ENCODE peak calls at places on chromosomes 16 and 17, in six cellular contexts. Q, P, O, K, M and H are unnamed samples.

GRCh38 chr17:1455291-1455747 is 713 bp downstream of the CRK start:
- DNase-seq in Q (peak; percentile 77), P (peak; percentile 67), O (peak; percentile 79), K (peak; percentile 68), M (peak; percentile 30), H (peak; percentile 68)

GRCh38 chr17:72710185-72710584 is 382.3 kb downstream of the SLC39A11 start:
- DNase-seq in Q (no peak), P (no peak), O (no peak), K (no peak), M (no peak), H (peak; percentile 88)

GRCh38 chr16:72458035-72458434 is 286.1 kb upstream of the PMFBP1 start:
- DNase-seq in Q (no peak), P (no peak), O (no peak), K (no peak), M (no peak), H (no peak)

GRCh38 chr17:48068491-48068961 is 20.4 kb downstream of the NFE2L1 start:
- DNase-seq in Q (peak; percentile 39), P (peak; percentile 26), O (no peak), K (peak; percentile 59), M (no peak), H (no peak)

GRCh38 chr17:16909472-16909871 is 62.4 kb downstream of the TNFRSF13B start:
- DNase-seq in Q (no peak), P (no peak), O (no peak), K (no peak), M (no peak), H (no peak)

GRCh38 chr16:12628526-12628925 is 175.2 kb downstream of the CPPED1 start:
- DNase-seq in Q (peak; percentile 49), P (no peak), O (no peak), K (peak; percentile 35), M (no peak), H (no peak)

GRCh38 chr16:21150375-21151001 is at the start of gene DNAH3:
- DNase-seq in Q (no peak), P (no peak), O (peak; percentile 61), K (no peak), M (no peak), H (peak; percentile 56)

GRCh38 chr16:48295493-48296281 is 48.3 kb upstream of the ABCC11 start:
- DNase-seq in Q (no peak), P (no peak), O (no peak), K (no peak), M (no peak), H (no peak)

GRCh38 chr17:40534431-40535189 is 30.7 kb downstream of the CCR7 start:
- DNase-seq in Q (no peak), P (no peak), O (no peak), K (peak; percentile 49), M (no peak), H (no peak)

GRCh38 chr16:74999208-74999682 is 421 bp downstream of the ZNRF1 start:
- DNase-seq in Q (no peak), P (no peak), O (peak; percentile 54), K (peak; percentile 6), M (no peak), H (no peak)

GRCh38 chr16:86517652-86518258 is 7.4 kb downstream of the FOXF1 start:
- DNase-seq in Q (peak; percentile 73), P (peak; percentile 68), O (no peak), K (peak; percentile 68), M (peak; percentile 63), H (peak; percentile 53)

GRCh38 chr17:61139219-61139618 is 260.4 kb upstream of the TBX2 start:
- DNase-seq in Q (peak; percentile 66), P (peak; percentile 62), O (no peak), K (peak; percentile 28), M (peak; percentile 22), H (peak; percentile 21)

GRCh38 chr16:2529061-2529931 is 1.9 kb downstream of the CEMP1 start:
- DNase-seq in Q (no peak), P (no peak), O (no peak), K (no peak), M (no peak), H (no peak)
- TF ChIP-seq CTCF in Q (no peak), P (no peak), O (no peak), K (no peak), M (no peak), H (no peak)

DNA sequence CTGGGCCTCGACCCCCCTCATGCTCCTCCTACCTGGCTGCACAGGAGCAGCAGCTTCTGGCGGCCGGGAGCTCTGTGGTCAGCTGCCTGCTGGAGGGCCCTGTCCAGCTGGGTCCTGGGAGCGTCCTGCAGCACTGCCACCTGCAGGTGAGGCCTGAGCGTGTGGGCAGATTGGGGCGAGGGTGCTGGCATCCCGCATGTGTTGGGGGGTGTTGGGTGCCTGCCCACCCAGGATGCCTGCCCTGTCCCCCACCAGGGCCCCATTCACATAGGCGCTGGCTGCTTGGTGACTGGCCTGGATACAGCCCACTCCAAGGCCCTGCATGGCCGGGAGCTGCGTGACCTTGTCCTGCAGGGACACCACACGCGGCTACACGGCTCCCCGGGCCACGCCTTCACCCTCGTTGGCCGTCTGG is 16.5 kb downstream of the FCSK start:
- DNase-seq in Q (peak; percentile 31), P (peak; percentile 18), O (no peak), K (peak; percentile 18), M (no peak), H (peak; percentile 28)
- TF ChIP-seq CTCF in Q (peak; percentile 39), P (peak; percentile 64), O (peak; percentile 28), K (peak; percentile 45), M (peak; percentile 41), H (no peak)

GRCh38 chr17:82947051-82947991 is 107.5 kb upstream of the ZNF750 start:
- DNase-seq in Q (no peak), P (no peak), O (peak; percentile 41), K (no peak), M (no peak), H (no peak)
- TF ChIP-seq CTCF in Q (no peak), P (no peak), O (no peak), K (no peak), M (no peak), H (no peak)

GRCh38 chr17:80474231-80474932 is 2.0 kb downstream of the NPTX1 start:
- DNase-seq in Q (peak; percentile 28), P (peak; percentile 46), O (no peak), K (peak; percentile 45), M (no peak), H (peak; percentile 69)
- TF ChIP-seq CTCF in Q (peak; percentile 8), P (peak; percentile 20), O (no peak), K (no peak), M (peak; percentile 12), H (peak; percentile 23)

DNA sequence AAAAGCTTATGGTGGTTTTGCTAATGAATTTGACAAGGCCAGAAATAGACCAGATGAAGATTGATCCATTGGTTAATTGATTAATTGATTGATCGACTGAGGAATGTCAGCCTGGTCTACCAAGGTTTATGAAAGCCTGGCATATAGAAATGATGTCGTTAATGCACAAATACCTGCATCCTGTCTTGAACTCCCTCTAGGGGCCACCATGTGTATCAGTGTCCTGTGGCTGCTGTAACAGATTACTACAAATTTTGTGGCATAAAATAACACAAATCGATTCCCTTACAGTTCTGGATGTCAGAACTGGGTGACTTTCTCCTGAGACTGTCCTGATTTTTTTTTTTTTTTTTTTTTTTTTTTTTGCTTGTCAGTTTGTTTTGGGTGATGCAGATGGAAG is 553.2 kb downstream of the MAF start:
- DNase-seq in Q (no peak), P (no peak), O (no peak), K (no peak), M (no peak), H (peak; percentile 25)
- TF ChIP-seq CTCF in Q (no peak), P (no peak), O (peak; percentile 33), K (peak; percentile 8), M (no peak), H (peak; percentile 50)

DNA sequence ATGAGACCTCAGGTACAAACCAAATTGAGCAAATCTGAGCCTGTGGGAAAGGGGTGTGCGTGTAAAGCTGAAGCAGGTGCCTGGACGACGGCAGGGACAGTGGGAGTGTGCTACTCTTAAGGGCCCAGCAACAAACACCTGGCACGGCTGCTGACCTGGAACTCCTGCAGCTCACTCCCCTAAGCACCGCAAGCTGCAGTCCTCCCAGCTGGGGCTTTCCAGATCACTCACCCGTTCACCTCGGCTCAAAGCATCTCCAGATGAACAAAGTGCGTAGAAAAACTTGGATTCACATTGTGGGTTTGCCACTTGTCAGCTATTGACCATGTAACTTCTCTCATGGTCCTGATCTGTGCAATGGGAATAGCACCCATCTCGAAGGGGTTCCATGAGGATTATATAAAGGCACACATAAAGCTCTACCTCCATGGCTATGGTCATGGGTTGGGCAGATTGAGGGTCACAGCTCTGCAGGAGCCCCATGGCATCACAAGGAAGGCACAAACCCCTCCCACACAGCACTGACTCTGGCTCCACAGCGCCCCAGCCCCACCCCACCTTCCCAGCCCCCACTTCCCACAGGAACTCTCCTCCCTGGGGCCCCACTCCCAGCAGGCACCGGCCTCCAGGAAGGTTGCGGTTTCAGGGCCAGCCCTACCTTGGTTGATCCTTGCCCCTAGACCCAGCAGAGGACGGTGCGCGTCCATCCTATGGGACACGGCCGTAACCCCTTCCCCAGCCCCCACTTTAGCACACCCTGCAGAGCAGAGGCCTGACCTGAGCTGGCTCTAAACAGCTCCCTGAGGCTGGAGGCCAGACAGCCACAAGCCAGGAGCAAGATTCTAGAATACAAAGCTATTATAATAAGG is 21.9 kb downstream of the ST3GAL2 start:
- DNase-seq in Q (no peak), P (no peak), O (no peak), K (no peak), M (no peak), H (no peak)
- TF ChIP-seq CTCF in Q (no peak), P (no peak), O (no peak), K (no peak), M (no peak), H (no peak)

DNA sequence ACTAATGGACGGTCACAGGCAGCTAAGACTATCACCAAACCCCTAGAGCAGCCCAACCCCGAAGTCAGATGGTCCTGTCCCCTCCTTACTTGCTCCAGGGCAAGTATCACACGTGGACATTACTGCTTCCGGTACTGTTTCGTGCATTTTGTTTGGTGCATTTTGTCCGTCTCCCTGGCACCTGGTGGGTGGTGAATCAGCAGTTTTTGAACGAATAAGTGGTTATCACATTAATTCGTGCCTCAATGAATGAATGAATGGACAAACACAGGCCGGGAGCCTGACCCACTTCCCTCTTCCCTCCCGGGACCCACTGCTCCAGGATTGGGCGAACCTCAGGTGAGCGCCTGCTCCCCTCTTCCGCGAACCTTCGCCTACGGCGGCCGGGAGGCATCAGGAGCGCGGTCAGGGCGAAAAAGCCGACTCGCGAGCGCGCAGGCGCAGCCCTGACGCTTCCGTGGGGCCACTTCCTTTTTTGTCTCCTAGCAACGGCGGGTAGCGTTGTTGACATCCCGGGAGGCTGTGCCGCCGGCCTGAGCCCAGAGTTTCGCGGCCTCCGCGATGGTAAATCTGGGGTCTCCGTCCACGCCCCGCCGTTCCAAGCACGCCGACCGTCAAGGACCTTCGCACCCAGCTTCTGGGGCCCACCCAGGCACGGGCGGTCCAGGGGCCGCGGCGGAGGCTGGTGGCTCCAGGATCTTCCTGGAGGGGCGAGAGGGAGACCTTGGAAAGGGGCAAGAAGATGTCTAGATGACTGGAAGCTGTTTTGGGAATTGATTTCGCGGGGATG is at the start of gene DYNLRB2:
- DNase-seq in Q (peak; percentile 96), P (peak; percentile 94), O (peak; percentile 95), K (peak; percentile 89), M (peak; percentile 85), H (peak; percentile 74)
- TF ChIP-seq CTCF in Q (no peak), P (no peak), O (no peak), K (no peak), M (no peak), H (no peak)

GRCh38 chr17:45990836-45991235 is 8.2 kb upstream of the STH start:
- DNase-seq in Q (no peak), P (no peak), O (no peak), K (no peak), M (no peak), H (no peak)
- TF ChIP-seq CTCF in Q (no peak), P (peak; percentile 5), O (no peak), K (peak; percentile 8), M (no peak), H (no peak)